ENCODE peak calls at places on chromosomes 6 and 20, in nine cellular contexts. D is HFFc6, Y is neural crest cell, Q is lower lobe of right lung, A is cardiac fibroblast, X is stomach, L is omental fat pad, C is foreskin fibroblast, R is GM20000. S is an unnamed sample.

GRCh38 chr6:52489881-52490280 is 69.7 kb downstream of the EFHC1 start:
- DNase-seq in Y (no peak), X (no peak), R (no peak), Q (no peak), A (no peak), D (no peak), L (no peak), C (no peak), S (no peak)

GRCh38 chr20:33685328-33686007 is 717 bp downstream of the E2F1 start:
- DNase-seq in D (no peak), C (no peak), R (peak), Q (no peak), L (no peak), Y (peak), X (no peak), A (no peak), S (no peak)

GRCh38 chr6:42363906-42364859 is 87.5 kb downstream of the TRERF1 start:
- DNase-seq in A (no peak), Q (no peak), R (no peak), X (no peak), L (no peak), Y (no peak), C (no peak), D (no peak), S (no peak)

GRCh38 chr6:37919417-37920157 is 100.1 kb downstream of the ZFAND3 start:
- DNase-seq in Y (no peak), X (no peak), C (no peak), Q (no peak), L (no peak), R (no peak), D (peak), A (peak), S (no peak)

GRCh38 chr20:37243937-37244571 is 17.6 kb downstream of the GHRH start:
- DNase-seq in C (no peak), X (peak), D (no peak), A (peak), L (no peak), Y (no peak), R (no peak), Q (no peak), S (no peak)

GRCh38 chr6:128339635-128340436 is 180.6 kb downstream of the PTPRK start:
- DNase-seq in R (no peak), Y (no peak), A (peak), X (no peak), L (no peak), Q (no peak), C (no peak), D (no peak), S (no peak)

GRCh38 chr6:128725271-128726233 is 157.4 kb upstream of the LAMA2 start:
- DNase-seq in R (peak), Q (no peak), L (no peak), D (peak), X (no peak), A (peak), Y (peak), C (peak), S (no peak)

GRCh38 chr6:160450849-160451248 is 102.7 kb downstream of the SLC22A3 start:
- DNase-seq in Y (no peak), A (no peak), D (no peak), C (no peak), L (no peak), Q (no peak), R (no peak), X (no peak), S (no peak)

GRCh38 chr6:36627801-36628246 is 33.7 kb downstream of the SRSF3 start:
- DNase-seq in Q (peak), D (no peak), L (no peak), R (no peak), X (peak), A (peak), Y (no peak), C (peak), S (no peak)

GRCh38 chr6:100346828-100347227 is 117.9 kb downstream of the SIM1 start:
- DNase-seq in Q (no peak), A (peak), L (no peak), Y (no peak), R (no peak), D (peak), C (peak), X (no peak), S (no peak)

GRCh38 chr20:55693646-55694045 is 311.7 kb downstream of the CBLN4 start:
- DNase-seq in L (no peak), X (no peak), A (no peak), R (no peak), C (no peak), Q (no peak), D (no peak), Y (no peak), S (no peak)

GRCh38 chr6:95519228-95520037 is 57.9 kb upstream of the MANEA start:
- DNase-seq in D (no peak), A (no peak), Q (no peak), R (no peak), L (no peak), X (no peak), Y (no peak), C (no peak), S (no peak)

GRCh38 chr20:35387334-35387733 is 24.4 kb downstream of the UQCC1 start:
- DNase-seq in C (peak), Y (no peak), Q (no peak), X (no peak), R (no peak), L (no peak), A (peak), D (peak), S (no peak)

GRCh38 chr6:36319436-36319762 is 17.3 kb downstream of the BNIP5 start:
- DNase-seq in A (no peak), D (no peak), L (no peak), R (no peak), Y (no peak), Q (no peak), X (no peak), C (no peak), S (no peak)

GRCh38 chr20:50394569-50394968 is 115.6 kb upstream of the PTPN1 start:
- DNase-seq in X (no peak), D (no peak), R (no peak), Q (peak), C (no peak), L (no peak), A (no peak), Y (no peak), S (no peak)

GRCh38 chr20:52652271-52652670 is 319.9 kb upstream of the TSHZ2 start:
- DNase-seq in Q (no peak), C (no peak), A (no peak), L (no peak), D (no peak), R (no peak), Y (no peak), X (no peak), S (no peak)

GRCh38 chr20:59020938-59021551 is 1.8 kb downstream of the TUBB1 start:
- DNase-seq in A (peak), R (no peak), Y (no peak), X (no peak), D (peak), Q (no peak), L (no peak), C (no peak), S (peak)

GRCh38 chr20:13412806-13413445 is 191.9 kb downstream of the ISM1 start:
- DNase-seq in Q (no peak), C (no peak), D (no peak), R (no peak), Y (no peak), L (no peak), X (no peak), A (no peak), S (no peak)

GRCh38 chr6:151763303-151763702 is 44.2 kb upstream of the ESR1 start:
- DNase-seq in X (no peak), Q (no peak), D (peak), Y (no peak), L (no peak), A (peak), R (no peak), C (peak), S (no peak)

GRCh38 chr6:167956983-167957492 is 40.4 kb upstream of the KIF25 start:
- DNase-seq in D (no peak), C (peak), L (no peak), Y (no peak), Q (no peak), R (no peak), X (no peak), A (peak), S (no peak)

GRCh38 chr6:16446241-16446640 is 207.9 kb downstream of the GMPR start:
- DNase-seq in D (peak), A (no peak), L (no peak), C (no peak), R (no peak), Q (no peak), X (no peak), Y (no peak), S (no peak)

GRCh38 chr6:22204153-22204552 is 92.7 kb downstream of the PRL start:
- DNase-seq in X (no peak), Y (no peak), L (no peak), A (no peak), D (no peak), Q (no peak), C (no peak), R (no peak), S (no peak)

GRCh38 chr6:151087861-151088598 is 151.7 kb upstream of the AKAP12 start:
- DNase-seq in C (peak), L (no peak), R (no peak), Q (no peak), X (no peak), A (peak), D (no peak), Y (no peak), S (no peak)

GRCh38 chr20:48129319-48129973 is 344.2 kb upstream of the SULF2 start:
- DNase-seq in Q (no peak), R (no peak), Y (no peak), C (no peak), L (no peak), D (no peak), A (peak), X (no peak), S (no peak)

GRCh38 chr6:32843321-32843978 is 397 bp downstream of the PSMB8 start:
- DNase-seq in X (no peak), D (no peak), L (no peak), A (no peak), C (no peak), Y (no peak), Q (no peak), R (no peak), S (no peak)

GRCh38 chr6:14360565-14360964 is 243.0 kb downstream of the CD83 start:
- DNase-seq in Y (no peak), X (no peak), L (no peak), A (no peak), Q (no peak), C (no peak), D (no peak), R (no peak), S (no peak)

GRCh38 chr6:14361956-14362587 is 244.5 kb downstream of the CD83 start:
- DNase-seq in X (peak), C (no peak), R (no peak), Q (no peak), A (no peak), D (no peak), Y (no peak), L (no peak), S (no peak)

GRCh38 chr6:14365393-14365792 is 247.8 kb downstream of the CD83 start:
- DNase-seq in Q (no peak), D (peak), L (no peak), A (no peak), X (no peak), Y (no peak), C (peak), R (no peak), S (no peak)

GRCh38 chr6:14359438-14359837 is 241.9 kb downstream of the CD83 start:
- DNase-seq in D (no peak), A (no peak), Q (no peak), X (no peak), L (no peak), Y (no peak), C (no peak), R (no peak), S (no peak)

DNA sequence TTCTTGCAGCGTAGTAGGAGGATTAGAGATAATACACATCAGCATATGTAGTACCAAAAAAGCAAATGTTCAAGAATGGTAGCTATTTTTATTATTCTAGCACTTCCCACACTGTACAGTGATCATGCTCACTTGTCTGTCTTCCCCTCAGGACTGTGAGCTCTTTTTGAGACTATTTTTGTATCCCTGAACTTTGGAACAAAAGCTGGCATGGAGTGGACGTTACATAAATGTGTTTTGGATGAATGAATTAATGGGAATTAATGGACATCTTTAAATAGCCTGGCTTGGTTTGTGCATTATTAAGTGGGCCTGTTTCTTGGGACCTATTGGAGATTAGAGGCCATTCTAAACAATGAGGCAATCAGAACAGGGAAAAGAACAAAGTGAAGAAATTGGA is 243.7 kb downstream of the CD83 start:
- DNase-seq in D (no peak), L (no peak), C (no peak), R (no peak), Y (no peak), Q (no peak), X (no peak), A (no peak), S (no peak)
- TF ChIP-seq CTCF in D (no peak), L (no peak), C (no peak), R (no peak), Y (no peak), Q (no peak), X (no peak), A (no peak), S (no peak)

DNA sequence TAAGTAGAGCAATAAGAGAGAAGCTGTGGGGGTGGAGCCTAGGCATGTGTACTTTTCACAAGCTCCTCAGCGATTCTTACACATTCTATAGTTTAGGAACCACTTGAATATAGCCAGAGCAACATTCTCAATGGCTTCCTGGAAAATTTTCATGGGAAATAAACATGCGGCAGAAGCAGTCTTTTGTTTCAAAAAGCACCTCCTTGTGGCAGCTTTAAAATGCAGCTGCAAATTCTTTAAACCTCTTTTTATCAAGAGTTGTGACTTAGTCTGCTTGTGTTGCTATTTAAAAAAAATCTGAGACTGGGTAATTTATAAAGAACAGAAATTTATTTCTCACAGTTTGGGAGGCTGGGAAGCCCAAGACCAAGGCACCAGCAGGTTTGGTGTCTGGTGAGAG is 23.8 kb downstream of the NKX2-2 start:
- DNase-seq in X (no peak), L (no peak), R (no peak), Q (no peak), C (no peak), A (peak), D (peak), Y (no peak), S (no peak)
- TF ChIP-seq CTCF in X (no peak), L (no peak), R (no peak), Q (peak), C (peak), A (peak), D (peak), Y (peak), S (peak)

GRCh38 chr20:19523191-19523590 is 234.9 kb upstream of the RIN2 start:
- DNase-seq in X (no peak), L (no peak), C (no peak), Y (no peak), Q (no peak), R (no peak), D (no peak), A (no peak), S (no peak)
- TF ChIP-seq CTCF in X (no peak), L (no peak), C (no peak), Y (no peak), Q (no peak), R (no peak), D (no peak), A (no peak), S (no peak)

GRCh38 chr6:17705778-17706579 is 746 bp downstream of the NUP153 start:
- DNase-seq in Y (peak), R (peak), L (peak), A (peak), D (peak), C (no peak), X (peak), Q (peak), S (peak)
- TF ChIP-seq CTCF in Y (peak), R (no peak), L (no peak), A (no peak), D (peak), C (no peak), X (no peak), Q (no peak), S (peak)

GRCh38 chr6:98777762-98778161 is 56.6 kb upstream of the POU3F2 start:
- DNase-seq in Y (no peak), Q (no peak), D (no peak), C (no peak), X (no peak), R (peak), A (no peak), L (no peak), S (no peak)

GRCh38 chr6:98779618-98780017 is 54.8 kb upstream of the POU3F2 start:
- DNase-seq in L (no peak), X (no peak), Y (no peak), A (no peak), R (no peak), C (no peak), D (no peak), Q (no peak), S (no peak)

GRCh38 chr6:98769546-98769945 is 64.8 kb upstream of the POU3F2 start:
- DNase-seq in C (no peak), Q (no peak), A (peak), R (no peak), X (no peak), D (no peak), L (no peak), Y (no peak), S (no peak)

GRCh38 chr6:98775205-98775604 is 59.2 kb upstream of the POU3F2 start:
- DNase-seq in R (no peak), Y (no peak), D (no peak), L (no peak), C (no peak), X (no peak), Q (no peak), A (no peak), S (no peak)
- TF ChIP-seq CTCF in R (no peak), Y (no peak), D (no peak), L (no peak), C (no peak), X (no peak), Q (no peak), A (no peak), S (no peak)

GRCh38 chr6:170385506-170385905 is 78.9 kb downstream of the FAM120B start:
- DNase-seq in L (no peak), Y (no peak), Q (no peak), D (no peak), A (no peak), X (no peak), C (no peak), R (no peak), S (peak)
- TF ChIP-seq CTCF in L (no peak), Y (no peak), Q (no peak), D (no peak), A (no peak), X (no peak), C (no peak), R (no peak), S (no peak)

GRCh38 chr6:108074359-108075144 is at the start of gene OSTM1:
- DNase-seq in C (peak), L (peak), A (peak), R (peak), Y (peak), X (peak), D (peak), Q (peak), S (peak)
- TF ChIP-seq CTCF in C (no peak), L (no peak), A (no peak), R (peak), Y (peak), X (no peak), D (no peak), Q (no peak), S (no peak)

GRCh38 chr20:17617868-17618672 is 48.2 kb downstream of the DSTN start:
- DNase-seq in Q (peak), D (no peak), R (no peak), L (peak), C (no peak), X (peak), A (no peak), Y (no peak), S (no peak)
- TF ChIP-seq CTCF in Q (peak), D (peak), R (no peak), L (no peak), C (no peak), X (no peak), A (no peak), Y (no peak), S (no peak)

S was measured in osteocyte.